ENCODE peak calls at places on chromosomes 3 and 15, in eight cellular contexts. N is GM20000; P is NCI-H524; R is T-helper 9 cell; I is activated CD4-positive, alpha-beta memory T cell treated with anti-CD3 and anti-CD28 coated beads, Interleukin-2, amount 10 ng/mL, durations not matched to agents 7 days and 5 days; U is ecto neural progenitor cell; L is epithelial cell of prostate; D is nephron progenitor cell. V is an unnamed sample.

GRCh38 chr15:68113273-68113672 is 59.2 kb downstream of the PIAS1 start:
- DNase-seq in N (no peak), P (peak; percentile 8), R (no peak), I (no peak), U (no peak), L (no peak), D (no peak), V (no peak)

GRCh38 chr15:32698773-32699390 is 18.9 kb upstream of the GREM1 start:
- DNase-seq in N (no peak), P (no peak), R (no peak), I (no peak), U (no peak), L (no peak), D (no peak), V (no peak)

GRCh38 chr3:195468391-195468776 is 25.6 kb upstream of the ACAP2 start:
- DNase-seq in N (no peak), P (no peak), R (no peak), I (no peak), U (peak; percentile 18), L (no peak), D (no peak), V (no peak)

GRCh38 chr3:169268286-169268776 is 395.2 kb downstream of the MECOM start:
- DNase-seq in N (no peak), P (peak; percentile 63), R (no peak), I (no peak), U (no peak), L (no peak), D (no peak), V (no peak)

GRCh38 chr3:60240558-60240957 is 1010.7 kb downstream of the FHIT start:
- DNase-seq in N (no peak), P (peak; percentile 11), R (no peak), I (no peak), U (no peak), L (no peak), D (no peak), V (no peak)

GRCh38 chr15:65870889-65871533 is 1.7 kb downstream of the RAB11A start:
- DNase-seq in N (peak; percentile 41), P (peak; percentile 20), R (no peak), I (no peak), U (no peak), L (peak; percentile 54), D (no peak), V (no peak)

GRCh38 chr15:58545307-58546065 is 113.7 kb downstream of the LIPC start:
- DNase-seq in N (no peak), P (no peak), R (no peak), I (peak; percentile 77), U (no peak), L (no peak), D (no peak), V (peak; percentile 89)

GRCh38 chr3:25532763-25533162 is 104.7 kb downstream of the RARB start:
- DNase-seq in N (peak; percentile 11), P (no peak), R (no peak), I (peak; percentile 34), U (no peak), L (no peak), D (peak; percentile 12), V (no peak)

GRCh38 chr3:171088984-171089754 is 62.6 kb upstream of the SLC2A2 start:
- DNase-seq in N (no peak), P (no peak), R (no peak), I (no peak), U (no peak), L (peak; percentile 34), D (no peak), V (no peak)

GRCh38 chr3:184005981-184006507 is 11.6 kb downstream of the ABCC5 start:
- DNase-seq in N (peak; percentile 59), P (peak; percentile 96), R (no peak), I (no peak), U (no peak), L (peak; percentile 97), D (no peak), V (no peak)

GRCh38 chr3:127428344-127429001 is 140.6 kb upstream of the PRR20G start:
- DNase-seq in N (no peak), P (peak; percentile 48), R (no peak), I (no peak), U (peak; percentile 28), L (no peak), D (no peak), V (peak; percentile 72)

GRCh38 chr15:30041868-30042267 is 40.9 kb upstream of the GOLGA8J start:
- DNase-seq in N (no peak), P (no peak), R (no peak), I (no peak), U (no peak), L (no peak), D (no peak), V (no peak)

GRCh38 chr15:27815035-27815434 is 284.1 kb downstream of the OCA2 start:
- DNase-seq in N (no peak), P (no peak), R (no peak), I (no peak), U (no peak), L (no peak), D (no peak), V (no peak)

GRCh38 chr3:175029828-175030227 is 170.7 kb downstream of the NAALADL2 start:
- DNase-seq in N (no peak), P (no peak), R (no peak), I (no peak), U (no peak), L (no peak), D (no peak), V (no peak)

GRCh38 chr3:187725653-187726370 is 19.5 kb downstream of the BCL6 start:
- DNase-seq in N (no peak), P (no peak), R (no peak), I (no peak), U (no peak), L (no peak), D (no peak), V (no peak)

GRCh38 chr15:73897441-73898261 is 24.3 kb downstream of the TBC1D21 start:
- DNase-seq in N (peak; percentile 78), P (peak; percentile 77), R (peak; percentile 55), I (peak; percentile 84), U (peak; percentile 70), L (no peak), D (peak; percentile 51), V (no peak)

GRCh38 chr15:98799991-98800390 is 151.7 kb downstream of the IGF1R start:
- DNase-seq in N (no peak), P (peak; percentile 35), R (no peak), I (no peak), U (no peak), L (no peak), D (no peak), V (peak; percentile 22)

GRCh38 chr3:10017636-10018292 is 8.5 kb upstream of the FANCD2 start:
- DNase-seq in N (no peak), P (no peak), R (no peak), I (peak; percentile 65), U (no peak), L (no peak), D (no peak), V (no peak)

GRCh38 chr15:31328425-31328998 is 1.9 kb downstream of the KLF13 start:
- DNase-seq in N (peak; percentile 70), P (no peak), R (peak; percentile 60), I (peak; percentile 71), U (peak; percentile 64), L (no peak), D (no peak), V (no peak)

GRCh38 chr3:105639131-105639530 is 229.7 kb downstream of the CBLB start:
- DNase-seq in N (no peak), P (no peak), R (no peak), I (no peak), U (no peak), L (no peak), D (no peak), V (no peak)

GRCh38 chr3:122786067-122786466 is 7.6 kb downstream of the HSPBAP1 start:
- DNase-seq in N (no peak), P (no peak), R (no peak), I (no peak), U (no peak), L (no peak), D (no peak), V (no peak)

GRCh38 chr3:196660381-196661166 is 21.1 kb downstream of the NRROS start:
- DNase-seq in N (no peak), P (no peak), R (no peak), I (no peak), U (no peak), L (no peak), D (no peak), V (no peak)

GRCh38 chr15:40990080-40990479 is 36.8 kb downstream of the CHAC1 start:
- DNase-seq in N (no peak), P (no peak), R (no peak), I (no peak), U (no peak), L (no peak), D (no peak), V (no peak)

GRCh38 chr15:50059883-50060282 is 59.1 kb downstream of the ATP8B4 start:
- DNase-seq in N (no peak), P (no peak), R (no peak), I (no peak), U (no peak), L (no peak), D (no peak), V (no peak)

GRCh38 chr3:120147072-120147871 is 53.0 kb upstream of the GSK3B start:
- DNase-seq in N (peak; percentile 48), P (no peak), R (peak; percentile 23), I (peak; percentile 27), U (no peak), L (peak; percentile 52), D (no peak), V (no peak)

GRCh38 chr3:185397676-185398075 is 34.7 kb downstream of the MAP3K13 start:
- DNase-seq in N (no peak), P (peak; percentile 84), R (no peak), I (no peak), U (no peak), L (no peak), D (no peak), V (no peak)

GRCh38 chr3:24400015-24400414 is 94.6 kb downstream of the THRB start:
- DNase-seq in N (no peak), P (no peak), R (no peak), I (no peak), U (no peak), L (no peak), D (no peak), V (no peak)

GRCh38 chr3:195896361-195897080 is 11.8 kb downstream of the TNK2 start:
- DNase-seq in N (no peak), P (peak; percentile 72), R (no peak), I (no peak), U (no peak), L (no peak), D (no peak), V (no peak)

GRCh38 chr3:124776856-124777255 is 46.6 kb downstream of the UMPS start:
- DNase-seq in N (no peak), P (no peak), R (no peak), I (no peak), U (no peak), L (no peak), D (no peak), V (no peak)

GRCh38 chr3:183824761-183825379 is 507 bp downstream of the MAP6D1 start:
- DNase-seq in N (peak; percentile 63), P (peak; percentile 48), R (no peak), I (no peak), U (peak; percentile 70), L (no peak), D (peak; percentile 48), V (no peak)

GRCh38 chr3:45590822-45591546 is 3.6 kb upstream of the LIMD1 start:
- DNase-seq in N (no peak), P (no peak), R (no peak), I (no peak), U (no peak), L (no peak), D (no peak), V (no peak)

GRCh38 chr15:70902105-70902504 is 9.5 kb downstream of the LRRC49 start:
- DNase-seq in N (no peak), P (no peak), R (no peak), I (no peak), U (no peak), L (peak; percentile 83), D (no peak), V (no peak)

GRCh38 chr3:63521657-63522056 is 130.8 kb upstream of the SNTN start:
- DNase-seq in N (no peak), P (no peak), R (no peak), I (no peak), U (no peak), L (no peak), D (no peak), V (no peak)

GRCh38 chr3:166456291-166456690 is 619.1 kb upstream of the BCHE start:
- DNase-seq in N (no peak), P (no peak), R (no peak), I (no peak), U (no peak), L (no peak), D (no peak), V (no peak)

V was measured in vagina.